ENCODE peak calls at places on chromosomes 1 and 21, in nine cellular contexts. N, G, D, J, A, V, Q, U and O are unnamed samples.

GRCh38 chr1:173429517-173430477 is 47.3 kb upstream of the PRDX6 start:
- DNase-seq in D (peak; percentile 86), A (no peak), G (no peak), N (peak; percentile 69), J (peak; percentile 88), U (peak; percentile 97), V (peak; percentile 81), Q (peak; percentile 68), O (peak; percentile 88)

GRCh38 chr1:193212637-193213036 is 26.2 kb upstream of the B3GALT2 start:
- DNase-seq in V (no peak), A (no peak), N (no peak), U (no peak), D (no peak), G (no peak), J (no peak), Q (no peak), O (no peak)

GRCh38 chr1:84146375-84147032 is 2.4 kb downstream of the PRKACB start:
- DNase-seq in A (no peak), N (no peak), V (peak; percentile 37), J (no peak), G (no peak), Q (no peak), U (peak; percentile 77), D (peak; percentile 18), O (no peak)

GRCh38 chr1:22557341-22557950 is 5.8 kb upstream of the EPHA8 start:
- DNase-seq in A (no peak), D (no peak), U (no peak), G (peak; percentile 73), Q (no peak), V (peak; percentile 51), J (no peak), N (no peak), O (no peak)

GRCh38 chr21:44487831-44488230 is 32.5 kb downstream of the LRRC3 start:
- DNase-seq in V (peak; percentile 13), D (peak; percentile 24), Q (peak; percentile 58), A (no peak), G (no peak), N (no peak), J (no peak), U (no peak), O (no peak)

GRCh38 chr1:9443913-9444445 is 95.3 kb upstream of the SLC25A33 start:
- DNase-seq in V (peak; percentile 74), G (no peak), D (no peak), J (no peak), A (no peak), N (no peak), U (no peak), Q (no peak), O (peak; percentile 58)

GRCh38 chr1:16172964-16173446 is 17.1 kb upstream of the EPHA2 start:
- DNase-seq in N (no peak), V (no peak), U (no peak), J (no peak), G (no peak), D (peak; percentile 91), A (peak; percentile 94), Q (no peak), O (no peak)

GRCh38 chr1:28812669-28813468 is 899 bp downstream of the OPRD1 start:
- DNase-seq in D (no peak), U (peak; percentile 29), N (no peak), A (no peak), V (peak; percentile 69), J (no peak), G (peak; percentile 41), Q (no peak), O (no peak)

GRCh38 chr1:222065234-222065633 is 323.3 kb upstream of the DUSP10 start:
- DNase-seq in J (no peak), A (no peak), Q (no peak), D (no peak), N (no peak), V (no peak), U (no peak), G (no peak), O (no peak)

GRCh38 chr1:161905269-161905884 is 118.3 kb downstream of the OLFML2B start:
- DNase-seq in N (no peak), D (no peak), A (no peak), G (peak; percentile 4), V (peak; percentile 13), J (no peak), U (peak; percentile 55), Q (peak; percentile 39), O (no peak)

GRCh38 chr1:15663925-15664324 is 20.2 kb upstream of the PLEKHM2 start:
- DNase-seq in U (no peak), Q (no peak), J (no peak), G (no peak), V (no peak), D (no peak), N (no peak), A (no peak), O (no peak)

GRCh38 chr1:202844259-202844658 is 33.5 kb downstream of the PCAT6 start:
- DNase-seq in J (no peak), Q (no peak), N (no peak), A (no peak), D (no peak), U (no peak), G (no peak), V (no peak), O (no peak)

GRCh38 chr1:1778827-1779675 is 781 bp upstream of the NADK start:
- DNase-seq in V (no peak), A (no peak), G (peak; percentile 57), N (peak; percentile 87), D (no peak), Q (peak; percentile 84), J (peak; percentile 90), U (no peak), O (peak; percentile 75)

GRCh38 chr1:202365092-202365815 is 16.8 kb downstream of the PPP1R12B start:
- DNase-seq in J (no peak), G (no peak), D (peak; percentile 36), U (peak; percentile 55), A (no peak), Q (no peak), V (no peak), N (no peak), O (no peak)